ENCODE peak calls at places on chromosomes 7 and 10, in nine cellular contexts. Q is GM03348; W is Daoy; A is EH; Z is IMR-90; P is activated CD4-positive, CD25-positive, alpha-beta regulatory T cell; H is keratinocyte; C is CD8-positive, alpha-beta memory T cell; U is left ventricle myocardium inferior. M is an unnamed sample.

GRCh38 chr7:87518735-87519134 is 43.3 kb upstream of the ABCB4 start:
- DNase-seq in P (no peak), U (no peak), Z (no peak), H (no peak), A (no peak), Q (no peak), W (no peak), C (no peak), M (no peak)

GRCh38 chr7:21617916-21618390 is 75.1 kb downstream of the DNAH11 start:
- DNase-seq in W (peak), A (peak), Q (peak), P (no peak), C (no peak), H (no peak), Z (peak), U (peak), M (no peak)

GRCh38 chr10:114821915-114822770 is 563 bp downstream of the FHIP2A start:
- DNase-seq in C (peak), Z (peak), Q (peak), A (no peak), W (peak), H (no peak), P (peak), U (peak), M (peak)

GRCh38 chr7:45715471-45716352 is 141.5 kb downstream of the ADCY1 start:
- DNase-seq in H (no peak), C (no peak), A (no peak), Z (no peak), W (no peak), Q (no peak), P (no peak), U (no peak), M (no peak)

GRCh38 chr7:111780527-111780926 is 218.2 kb upstream of the IMMP2L start:
- DNase-seq in P (no peak), H (no peak), C (no peak), Z (no peak), A (no peak), U (no peak), W (no peak), Q (no peak), M (no peak)

GRCh38 chr10:30528427-30528782 is 94.4 kb downstream of the MAP3K8 start:
- DNase-seq in W (no peak), Z (no peak), U (no peak), P (no peak), C (no peak), H (no peak), Q (no peak), A (no peak), M (no peak)

GRCh38 chr10:127415901-127416630 is 133.0 kb upstream of the NPS start:
- DNase-seq in U (no peak), C (no peak), Q (no peak), W (no peak), P (no peak), H (no peak), Z (no peak), A (no peak), M (no peak)

GRCh38 chr7:1812693-1813393 is 142.8 kb downstream of the ELFN1 start:
- DNase-seq in A (no peak), Z (no peak), P (no peak), W (no peak), H (no peak), Q (no peak), C (no peak), U (no peak), M (peak)

GRCh38 chr7:32264667-32265284 is 194.6 kb upstream of the PDE1C start:
- DNase-seq in Z (no peak), A (no peak), U (no peak), W (no peak), Q (no peak), P (no peak), C (no peak), H (no peak), M (no peak)

GRCh38 chr7:29609162-29610030 is 45.8 kb downstream of the PRR15 start:
- DNase-seq in U (no peak), A (peak), Q (peak), Z (no peak), W (peak), P (no peak), C (no peak), H (peak), M (no peak)

GRCh38 chr10:14478639-14479038 is 147.9 kb upstream of the FRMD4A start:
- DNase-seq in C (no peak), W (peak), U (peak), A (peak), Q (peak), Z (peak), P (no peak), H (no peak), M (peak)

GRCh38 chr10:83648184-83648583 is 491.1 kb upstream of the GHITM start:
- DNase-seq in Z (no peak), P (no peak), C (no peak), W (no peak), A (no peak), Q (no peak), U (no peak), H (no peak), M (no peak)

GRCh38 chr10:70594161-70594560 is 8.4 kb downstream of the PRF1 start:
- DNase-seq in C (no peak), Q (no peak), P (no peak), U (no peak), Z (no peak), A (no peak), W (no peak), H (no peak), M (peak)

GRCh38 chr7:37514520-37514919 is 65.9 kb upstream of the ELMO1 start:
- DNase-seq in H (no peak), Z (no peak), U (no peak), C (no peak), W (no peak), P (no peak), A (no peak), Q (no peak), M (no peak)

GRCh38 chr10:78772083-78772482 is 296.7 kb upstream of the ZMIZ1 start:
- DNase-seq in U (no peak), Q (no peak), P (no peak), A (no peak), C (no peak), Z (no peak), H (no peak), W (no peak), M (no peak)

GRCh38 chr10:104327745-104328635 is 10.3 kb downstream of the ITPRIP start:
- DNase-seq in U (no peak), Q (peak), A (peak), Z (peak), H (no peak), P (no peak), C (no peak), W (peak), M (peak)

GRCh38 chr10:86100581-86101061 is 266.0 kb downstream of the GRID1 start:
- DNase-seq in C (no peak), A (peak), Q (peak), Z (peak), P (no peak), U (no peak), H (peak), W (no peak), M (no peak)

GRCh38 chr10:80500572-80501380 is 36.9 kb upstream of the SH2D4B start:
- DNase-seq in Q (no peak), P (no peak), W (no peak), U (peak), A (no peak), C (peak), Z (no peak), H (no peak), M (peak)

GRCh38 chr7:118352854-118353453 is 128.4 kb downstream of the ANKRD7 start:
- DNase-seq in U (no peak), Z (no peak), C (no peak), A (no peak), H (no peak), W (no peak), Q (no peak), P (no peak), M (no peak)

GRCh38 chr7:70494225-70494877 is 637.6 kb upstream of the GALNT17 start:
- DNase-seq in U (no peak), W (no peak), H (no peak), A (no peak), Q (no peak), C (no peak), P (no peak), Z (no peak), M (no peak)

GRCh38 chr7:82204694-82205093 is 238.9 kb downstream of the CACNA2D1 start:
- DNase-seq in A (peak), P (no peak), U (peak), Q (peak), W (peak), H (peak), Z (peak), C (no peak), M (peak)

GRCh38 chr7:156474241-156474743 is 166.3 kb upstream of the RNF32 start:
- DNase-seq in H (no peak), P (no peak), Q (peak), Z (peak), U (no peak), W (peak), A (no peak), C (no peak), M (peak)

GRCh38 chr7:84914598-84914997 is 272.3 kb downstream of the SEMA3D start:
- DNase-seq in Q (no peak), C (no peak), W (no peak), Z (no peak), P (no peak), U (no peak), H (no peak), A (no peak), M (no peak)

GRCh38 chr10:15852111-15852557 is 8.2 kb downstream of the MINDY3 start:
- DNase-seq in H (no peak), U (no peak), Z (no peak), Q (no peak), C (no peak), W (no peak), P (no peak), A (no peak), M (no peak)

GRCh38 chr10:23630880-23631279 is 192.0 kb downstream of the OTUD1 start:
- DNase-seq in A (no peak), C (no peak), P (no peak), W (no peak), Z (no peak), U (no peak), Q (peak), H (no peak), M (no peak)

GRCh38 chr7:110897538-110897937 is 193.4 kb upstream of the LRRN3 start:
- DNase-seq in H (no peak), C (no peak), Z (no peak), W (no peak), A (no peak), U (no peak), Q (no peak), P (no peak), M (no peak)

GRCh38 chr7:80772347-80773101 is 134.1 kb downstream of the CD36 start:
- DNase-seq in Q (no peak), H (no peak), U (no peak), Z (no peak), W (no peak), P (no peak), A (no peak), C (no peak), M (no peak)

GRCh38 chr7:55127622-55128081 is 108.8 kb downstream of the EGFR start:
- DNase-seq in P (no peak), U (no peak), Z (peak), A (peak), Q (no peak), C (no peak), H (no peak), W (peak), M (no peak)

GRCh38 chr10:102859911-102860310 is 5.9 kb downstream of the BORCS7 start:
- DNase-seq in H (no peak), P (no peak), Z (no peak), A (no peak), W (no peak), U (no peak), Q (no peak), C (no peak), M (no peak)